ENCODE peak calls at places on chromosomes 1 and 21, in ten cellular contexts. B, G, N, L, O, P, F, H, A and U are unnamed samples.

GRCh38 chr1:221892301-221892830 is 150.5 kb upstream of the DUSP10 start:
- DNase-seq in N (no peak), A (no peak), G (no peak), L (no peak), H (no peak), F (no peak), O (no peak), B (no peak), P (peak), U (no peak)

GRCh38 chr1:29670752-29671151 is 434.4 kb downstream of the PTPRU start:
- DNase-seq in F (no peak), H (no peak), O (no peak), N (no peak), P (no peak), L (no peak), A (peak), B (no peak), G (no peak), U (no peak)

GRCh38 chr1:119988316-119989067 is 81.0 kb downstream of the NOTCH2 start:
- DNase-seq in H (no peak), G (peak), F (no peak), N (peak), P (no peak), L (no peak), B (no peak), O (no peak), A (no peak), U (peak)

GRCh38 chr1:67460648-67461500 is 30.7 kb upstream of the SERBP1 start:
- DNase-seq in O (no peak), A (peak), P (peak), G (no peak), N (no peak), H (no peak), B (peak), L (no peak), F (no peak), U (no peak)

GRCh38 chr1:33341190-33341589 is 20.3 kb upstream of the A3GALT2 start:
- DNase-seq in L (peak), H (no peak), G (no peak), F (no peak), B (no peak), A (peak), P (peak), N (no peak), O (no peak), U (no peak)

GRCh38 chr21:31630062-31630711 is 29.3 kb upstream of the SOD1 start:
- DNase-seq in B (no peak), O (peak), H (no peak), G (no peak), F (no peak), L (peak), N (peak), P (peak), A (no peak), U (peak)

GRCh38 chr1:210445485-210445884 is 116.8 kb downstream of the HHAT start:
- DNase-seq in H (no peak), B (no peak), L (no peak), O (no peak), F (no peak), N (no peak), G (no peak), A (no peak), P (no peak), U (no peak)

GRCh38 chr1:186536272-186536905 is 75.5 kb upstream of the PDC start:
- DNase-seq in L (peak), B (no peak), G (no peak), A (no peak), F (no peak), H (no peak), N (peak), O (no peak), P (peak), U (peak)

GRCh38 chr1:209015092-209015491 is 568.4 kb upstream of the CAMK1G start:
- DNase-seq in B (no peak), L (no peak), H (no peak), A (no peak), F (no peak), P (no peak), O (no peak), N (no peak), G (no peak), U (no peak)

GRCh38 chr1:8358897-8359616 is 41.1 kb downstream of the SLC45A1 start:
- DNase-seq in H (no peak), O (no peak), G (no peak), A (no peak), F (no peak), L (no peak), B (no peak), N (no peak), P (no peak), U (no peak)
- TF ChIP-seq CTCF in H (peak), O (peak), G (no peak), A (no peak), F (no peak), L (peak), B (no peak), N (no peak), P (no peak), U (no peak)

GRCh38 chr21:35606578-35606977 is 453.7 kb downstream of the SETD4 start:
- DNase-seq in G (no peak), N (no peak), L (no peak), A (no peak), B (no peak), F (no peak), O (no peak), H (no peak), P (peak), U (no peak)

GRCh38 chr21:35609263-35609662 is 451.1 kb downstream of the SETD4 start:
- DNase-seq in A (no peak), N (no peak), G (no peak), B (no peak), O (no peak), P (no peak), H (no peak), F (no peak), L (no peak), U (peak)

GRCh38 chr21:35607406-35607805 is 452.9 kb downstream of the SETD4 start:
- DNase-seq in G (no peak), O (no peak), A (no peak), F (no peak), L (no peak), N (no peak), P (no peak), B (no peak), H (no peak), U (no peak)

GRCh38 chr21:35603471-35603870 is 456.9 kb downstream of the SETD4 start:
- DNase-seq in G (no peak), A (no peak), B (no peak), O (no peak), L (peak), F (peak), N (no peak), H (no peak), P (no peak), U (no peak)

GRCh38 chr21:35606136-35606535 is 454.2 kb downstream of the SETD4 start:
- DNase-seq in G (no peak), P (no peak), N (no peak), L (no peak), O (no peak), H (no peak), F (no peak), A (no peak), B (no peak), U (no peak)
- TF ChIP-seq CTCF in G (no peak), P (no peak), N (no peak), L (no peak), O (no peak), H (no peak), F (no peak), A (no peak), B (no peak), U (no peak)

GRCh38 chr1:64864018-64864945 is 102.1 kb downstream of the JAK1 start:
- DNase-seq in F (no peak), H (peak), G (peak), N (peak), B (peak), A (no peak), L (peak), P (no peak), O (no peak), U (peak)

GRCh38 chr1:64865105-64865757 is 101.1 kb downstream of the JAK1 start:
- DNase-seq in B (peak), H (no peak), A (no peak), L (no peak), F (no peak), P (no peak), N (no peak), O (no peak), G (no peak), U (no peak)

GRCh38 chr1:64856564-64856963 is 109.8 kb downstream of the JAK1 start:
- DNase-seq in F (no peak), A (no peak), G (no peak), O (no peak), P (peak), B (no peak), H (peak), N (peak), L (peak), U (peak)

GRCh38 chr1:64857347-64857746 is 109.0 kb downstream of the JAK1 start:
- DNase-seq in B (no peak), O (no peak), N (no peak), A (no peak), G (no peak), P (no peak), F (no peak), L (no peak), H (no peak), U (no peak)

GRCh38 chr1:64861611-64862010 is 104.7 kb downstream of the JAK1 start:
- DNase-seq in L (peak), B (peak), H (peak), F (peak), A (no peak), O (no peak), N (peak), P (peak), G (no peak), U (peak)
- TF ChIP-seq CTCF in L (peak), B (no peak), H (peak), F (no peak), A (no peak), O (peak), N (peak), P (peak), G (no peak), U (no peak)

GRCh38 chr1:53195211-53195909 is 1.3 kb upstream of the CPT2 start:
- DNase-seq in H (no peak), F (no peak), N (no peak), L (no peak), B (peak), P (no peak), O (no peak), A (no peak), G (no peak), U (no peak)

GRCh38 chr1:53198241-53198651 is 1.6 kb downstream of the CPT2 start:
- DNase-seq in O (no peak), A (no peak), B (no peak), G (no peak), P (peak), N (peak), L (peak), F (no peak), H (no peak), U (peak)

GRCh38 chr1:53195913-53196484 is 625 bp upstream of the CPT2 start:
- DNase-seq in N (no peak), O (no peak), F (no peak), L (no peak), H (no peak), A (no peak), G (no peak), P (no peak), B (no peak), U (no peak)

GRCh38 chr1:53197301-53198205 is 929 bp downstream of the CPT2 start:
- DNase-seq in L (peak), P (peak), F (no peak), N (peak), G (no peak), O (no peak), B (no peak), A (no peak), H (no peak), U (no peak)

DNA sequence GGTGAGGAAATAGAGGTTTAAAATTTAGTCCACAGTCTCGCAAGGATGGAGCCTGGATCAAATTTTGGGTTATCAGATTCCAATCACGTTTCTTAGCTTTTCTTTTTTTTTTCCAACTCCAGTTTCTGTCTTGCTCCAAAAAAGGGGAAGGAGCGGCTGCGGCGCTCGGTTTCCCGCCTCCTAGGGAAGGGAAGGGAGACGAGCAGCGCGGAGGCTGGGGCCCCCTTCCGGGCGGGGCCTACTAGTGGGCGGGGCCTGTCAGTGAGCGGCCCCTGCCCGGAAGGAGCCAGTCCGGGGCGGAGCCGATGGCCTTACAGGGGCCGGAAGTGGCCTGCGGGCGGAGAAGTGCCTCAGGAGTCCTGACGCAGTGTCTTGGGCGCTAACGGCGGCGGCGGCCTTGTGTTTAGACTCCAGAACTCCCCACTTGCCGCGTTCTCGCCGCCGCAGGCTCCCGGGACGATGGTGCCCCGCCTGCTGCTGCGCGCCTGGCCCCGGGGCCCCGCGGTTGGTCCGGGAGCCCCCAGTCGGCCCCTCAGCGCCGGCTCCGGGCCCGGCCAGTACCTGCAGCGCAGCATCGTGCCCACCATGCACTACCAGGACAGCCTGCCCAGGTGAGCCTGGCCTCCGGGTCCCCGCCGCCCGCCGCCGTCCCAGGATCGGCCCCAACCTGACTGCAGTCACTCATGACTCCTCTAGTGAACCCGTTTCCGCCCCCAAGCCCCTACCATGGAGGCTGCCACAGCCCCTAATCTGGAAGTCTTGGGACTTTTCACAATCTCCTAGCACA is at the start of gene CPT2:
- DNase-seq in G (peak), O (peak), P (peak), B (peak), L (peak), N (peak), H (peak), F (peak), A (peak), U (peak)
- TF ChIP-seq CTCF in G (peak), O (no peak), P (no peak), B (peak), L (peak), N (peak), H (no peak), F (no peak), A (no peak), U (no peak)

GRCh38 chr1:193520472-193520871 is 334.1 kb upstream of the B3GALT2 start:
- DNase-seq in N (no peak), G (no peak), O (no peak), F (no peak), P (no peak), L (peak), H (no peak), A (no peak), B (no peak), U (no peak)

GRCh38 chr1:193524616-193525015 is 338.2 kb upstream of the B3GALT2 start:
- DNase-seq in A (no peak), P (no peak), L (no peak), H (no peak), F (no peak), B (no peak), G (no peak), O (no peak), N (no peak), U (no peak)

GRCh38 chr1:193516755-193517388 is 330.5 kb upstream of the B3GALT2 start:
- DNase-seq in P (no peak), G (no peak), N (no peak), B (no peak), A (no peak), L (no peak), H (no peak), O (no peak), F (no peak), U (no peak)

GRCh38 chr1:193525411-193525810 is 339.0 kb upstream of the B3GALT2 start:
- DNase-seq in A (no peak), F (no peak), L (no peak), B (no peak), N (no peak), G (no peak), O (no peak), P (no peak), H (no peak), U (no peak)

GRCh38 chr1:193519922-193520321 is 333.5 kb upstream of the B3GALT2 start:
- DNase-seq in L (no peak), H (no peak), A (no peak), B (no peak), N (no peak), G (no peak), O (no peak), F (peak), P (no peak), U (no peak)
- TF ChIP-seq CTCF in L (no peak), H (no peak), A (no peak), B (no peak), N (no peak), G (no peak), O (no peak), F (peak), P (no peak), U (no peak)

GRCh38 chr1:155934097-155934932 is at the start of gene KHDC4:
- DNase-seq in P (peak), A (peak), L (peak), F (peak), H (peak), N (peak), B (peak), O (peak), G (peak), U (peak)
- TF ChIP-seq CTCF in P (no peak), A (no peak), L (peak), F (no peak), H (no peak), N (no peak), B (no peak), O (no peak), G (no peak), U (no peak)

GRCh38 chr1:169108897-169109560 is 2.5 kb downstream of the ATP1B1 start:
- DNase-seq in G (peak), P (no peak), B (peak), H (peak), L (no peak), A (no peak), F (no peak), N (no peak), O (no peak), U (peak)

GRCh38 chr1:169111472-169111871 is 5.0 kb downstream of the ATP1B1 start:
- DNase-seq in L (no peak), O (no peak), P (no peak), H (no peak), B (no peak), G (no peak), N (no peak), F (no peak), A (no peak), U (no peak)

GRCh38 chr1:169110265-169110664 is 3.8 kb downstream of the ATP1B1 start:
- DNase-seq in G (no peak), N (no peak), F (no peak), P (no peak), A (no peak), O (no peak), B (no peak), L (no peak), H (no peak), U (no peak)

GRCh38 chr1:169110691-169111447 is 4.4 kb downstream of the ATP1B1 start:
- DNase-seq in P (peak), O (no peak), F (no peak), L (peak), A (no peak), G (no peak), N (peak), B (no peak), H (no peak), U (no peak)

DNA sequence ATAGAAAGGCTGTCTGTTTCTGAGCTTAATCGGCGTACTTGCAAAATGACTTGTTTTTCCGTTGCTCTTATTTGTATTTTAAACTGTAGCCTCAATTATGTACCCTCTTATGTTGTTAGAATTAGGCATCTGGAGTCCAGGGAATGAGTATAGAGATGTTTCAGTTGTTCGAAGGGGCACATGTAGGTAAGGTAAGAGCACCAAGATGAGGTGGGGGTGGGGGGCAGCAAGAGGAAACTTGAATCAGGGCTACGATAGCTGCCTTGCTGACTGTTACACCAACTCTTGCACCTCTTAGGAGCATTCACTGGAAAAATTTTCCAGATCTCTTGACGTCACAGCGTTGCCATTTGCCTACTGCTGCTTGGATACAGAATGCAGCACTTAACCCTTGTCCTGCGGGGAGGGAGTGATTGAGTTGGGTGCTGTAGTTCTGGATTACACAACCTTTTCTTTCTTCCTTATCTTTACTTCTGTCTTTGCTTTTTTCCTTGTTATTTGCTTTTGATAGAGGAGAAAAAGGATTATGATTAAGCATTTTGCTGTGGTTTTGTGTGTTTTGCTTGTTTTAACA is 3.2 kb downstream of the ATP1B1 start:
- DNase-seq in A (peak), F (no peak), O (peak), N (peak), P (peak), H (peak), L (peak), B (peak), G (no peak), U (peak)
- TF ChIP-seq CTCF in A (no peak), F (no peak), O (no peak), N (no peak), P (no peak), H (peak), L (no peak), B (no peak), G (no peak), U (no peak)

GRCh38 chr1:189429610-189430009 is 1048.1 kb downstream of the BRINP3 start:
- DNase-seq in O (no peak), F (no peak), G (peak), L (peak), A (no peak), B (no peak), H (peak), N (peak), P (peak), U (peak)
- TF ChIP-seq CTCF in O (peak), F (peak), G (peak), L (peak), A (no peak), B (no peak), H (peak), N (peak), P (peak), U (peak)

GRCh38 chr1:175894543-175894942 is 151.1 kb upstream of the TNR start:
- DNase-seq in L (no peak), G (no peak), B (no peak), A (no peak), H (no peak), N (no peak), O (no peak), F (no peak), P (no peak), U (no peak)
- TF ChIP-seq CTCF in L (no peak), G (no peak), B (no peak), A (no peak), H (no peak), N (no peak), O (no peak), F (no peak), P (no peak), U (no peak)